ENCODE peak calls at places on chromosomes 5 and 9, in ten cellular contexts. X is CD8-positive, alpha-beta T cell; W is thyroid gland; S is esophagus squamous epithelium; J is tibial nerve; E is lower leg skin; F is fibroblast of lung; L is HCT116; C is WERI-Rb-1; P is nephron progenitor cell. A is an unnamed sample.

GRCh38 chr5:7628248-7628647 is 222.7 kb downstream of the CFAP90 start:
- DNase-seq in X (no peak), W (no peak), S (no peak), J (no peak), E (no peak), F (no peak), L (no peak), C (no peak), P (no peak), A (no peak)

GRCh38 chr5:83767409-83767992 is 46.8 kb upstream of the HAPLN1 start:
- DNase-seq in X (no peak), W (no peak), S (no peak), J (no peak), E (no peak), F (peak; percentile 6), L (peak; percentile 19), C (no peak), P (no peak), A (no peak)

GRCh38 chr5:122253794-122254193 is 58.2 kb upstream of the SNCAIP start:
- DNase-seq in X (no peak), W (no peak), S (no peak), J (no peak), E (no peak), F (no peak), L (no peak), C (no peak), P (no peak), A (no peak)

GRCh38 chr5:69024241-69024651 is 69.6 kb upstream of the SLC30A5 start:
- DNase-seq in X (no peak), W (no peak), S (no peak), J (no peak), E (no peak), F (peak; percentile 19), L (peak; percentile 70), C (peak; percentile 43), P (no peak), A (no peak)

GRCh38 chr5:96331210-96331609 is 101.8 kb downstream of the PCSK1 start:
- DNase-seq in X (no peak), W (no peak), S (no peak), J (peak; percentile 43), E (no peak), F (peak; percentile 43), L (no peak), C (no peak), P (no peak), A (no peak)

GRCh38 chr5:28896949-28897348 is 1858.6 kb upstream of the CDH9 start:
- DNase-seq in X (no peak), W (no peak), S (no peak), J (no peak), E (no peak), F (no peak), L (no peak), C (no peak), P (no peak), A (no peak)

GRCh38 chr5:73357576-73357975 is 91.0 kb downstream of the FOXD1 start:
- DNase-seq in X (no peak), W (no peak), S (no peak), J (no peak), E (no peak), F (no peak), L (no peak), C (peak; percentile 87), P (no peak), A (no peak)

GRCh38 chr5:134784241-134784920 is 25.8 kb downstream of the DDX46 start:
- DNase-seq in X (no peak), W (no peak), S (no peak), J (no peak), E (no peak), F (no peak), L (no peak), C (no peak), P (no peak), A (no peak)

GRCh38 chr5:1003296-1003937 is 5.2 kb upstream of the NKD2 start:
- DNase-seq in X (no peak), W (peak; percentile 20), S (no peak), J (peak; percentile 34), E (peak; percentile 68), F (peak; percentile 34), L (peak; percentile 76), C (peak; percentile 8), P (no peak), A (no peak)

GRCh38 chr9:30058463-30058862 is 2326.0 kb upstream of the ACO1 start:
- DNase-seq in X (no peak), W (no peak), S (no peak), J (no peak), E (no peak), F (no peak), L (no peak), C (no peak), P (no peak), A (no peak)

GRCh38 chr9:125043631-125044030 is 99.7 kb downstream of the SCAI start:
- DNase-seq in X (no peak), W (no peak), S (no peak), J (no peak), E (no peak), F (no peak), L (no peak), C (no peak), P (no peak), A (no peak)

GRCh38 chr5:68396722-68397121 is 181.2 kb downstream of the PIK3R1 start:
- DNase-seq in X (no peak), W (no peak), S (no peak), J (no peak), E (no peak), F (no peak), L (no peak), C (peak; percentile 73), P (no peak), A (no peak)

DNA sequence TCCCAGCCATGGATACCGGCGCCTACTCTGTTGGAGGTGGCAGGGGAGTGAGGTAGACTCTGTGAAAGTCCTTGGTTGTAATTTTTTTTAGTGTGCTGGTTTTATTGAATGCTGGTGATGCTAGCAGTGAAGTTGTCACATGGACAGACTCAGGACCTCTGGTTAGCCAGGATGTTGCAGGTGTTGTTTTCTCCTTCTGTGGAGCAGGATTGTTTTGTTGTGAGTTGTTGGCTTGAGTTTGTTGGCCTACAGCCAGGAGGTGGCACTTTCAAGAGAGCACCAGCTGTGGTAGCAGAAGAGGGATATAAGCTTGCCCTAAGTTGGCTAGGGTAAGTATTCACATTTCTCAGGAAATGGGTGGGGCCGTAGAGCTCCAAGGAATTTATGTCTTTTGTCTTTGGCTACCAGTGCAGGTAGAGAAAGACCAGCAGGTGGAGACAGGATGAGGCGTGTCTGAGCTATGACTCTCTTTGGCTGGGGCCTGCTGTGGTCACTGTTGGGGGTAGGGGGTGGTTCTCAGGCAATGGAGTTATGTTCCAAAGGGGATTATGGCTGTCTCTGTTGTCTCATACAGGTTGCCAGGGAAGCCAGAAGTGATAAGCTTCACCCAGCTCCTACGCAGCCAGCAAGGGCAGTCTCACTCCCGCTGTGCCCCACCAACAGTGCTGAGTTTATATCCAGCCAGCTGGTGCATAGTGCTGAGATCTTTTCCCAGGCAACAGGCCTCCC is 248.7 kb downstream of the TAF11L14 start:
- DNase-seq in X (no peak), W (no peak), S (no peak), J (no peak), E (no peak), F (no peak), L (no peak), C (peak; percentile 44), P (no peak), A (no peak)
- TF ChIP-seq CTCF in X (no peak), W (no peak), S (no peak), J (no peak), E (no peak), F (no peak), L (no peak), C (peak; percentile 11), P (no peak), A (no peak)

DNA sequence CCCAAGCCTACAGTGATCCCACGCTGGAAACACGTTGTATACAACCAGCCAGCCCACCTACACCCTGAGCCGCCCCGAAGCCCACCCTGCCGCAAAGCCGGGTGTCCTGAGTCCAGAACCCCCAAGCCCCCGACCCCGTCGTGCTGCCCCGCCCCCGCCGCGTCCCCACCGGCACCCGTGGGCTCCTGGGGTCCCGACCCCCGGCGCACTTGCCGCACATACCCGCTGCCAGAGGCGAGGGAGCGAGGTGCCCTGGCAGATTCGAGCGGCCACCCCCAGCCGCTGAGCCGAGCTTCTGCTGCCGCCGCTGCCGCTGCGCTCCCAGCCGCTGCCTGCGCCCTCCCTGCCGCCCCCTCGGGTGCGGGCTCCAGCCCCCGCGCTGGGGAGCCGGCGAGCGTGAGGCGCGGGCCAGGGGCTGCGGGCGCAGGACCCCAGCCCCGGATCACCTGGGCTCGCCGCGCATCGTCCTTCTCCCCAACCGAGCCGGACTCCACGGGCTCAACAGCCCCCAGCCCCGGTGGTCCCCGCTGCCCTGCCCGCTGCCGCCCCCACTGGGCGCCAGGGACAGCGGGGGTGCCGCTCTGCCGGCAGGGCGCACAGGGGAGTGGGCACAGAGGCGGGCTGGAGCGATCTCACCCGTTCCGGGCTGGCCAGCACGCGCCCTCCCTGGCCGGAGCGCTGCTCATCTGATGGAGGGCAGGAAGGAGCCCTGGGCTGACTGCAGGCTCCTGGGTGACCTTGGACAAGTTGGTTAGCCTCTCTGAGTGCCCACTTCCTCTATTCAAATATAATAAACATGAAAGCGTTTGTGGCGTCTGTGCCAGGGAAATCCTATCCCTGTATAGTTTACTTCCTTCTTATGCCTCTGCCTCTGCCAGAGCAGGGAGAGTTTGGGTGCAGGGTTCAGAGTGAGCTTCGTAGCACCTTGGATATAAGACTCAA is at the start of gene HTR4:
- DNase-seq in X (no peak), W (no peak), S (no peak), J (no peak), E (no peak), F (no peak), L (no peak), C (no peak), P (peak; percentile 51), A (no peak)
- TF ChIP-seq CTCF in X (no peak), W (no peak), S (no peak), J (no peak), E (no peak), F (no peak), L (no peak), C (no peak), P (no peak), A (no peak)

GRCh38 chr9:111803924-111804323 is 9.2 kb upstream of the SHOC1 start:
- DNase-seq in X (no peak), W (no peak), S (no peak), J (no peak), E (no peak), F (no peak), L (no peak), C (no peak), P (no peak), A (no peak)
- TF ChIP-seq CTCF in X (no peak), W (no peak), S (no peak), J (no peak), E (no peak), F (no peak), L (no peak), C (no peak), P (no peak), A (no peak)

GRCh38 chr9:96874947-96875459 is 20.7 kb upstream of the ZNF782 start:
- DNase-seq in X (peak; percentile 14), W (peak; percentile 58), S (no peak), J (no peak), E (no peak), F (peak; percentile 58), L (peak; percentile 51), C (no peak), P (no peak), A (no peak)
- TF ChIP-seq CTCF in X (no peak), W (no peak), S (no peak), J (no peak), E (no peak), F (no peak), L (no peak), C (no peak), P (no peak), A (no peak)

GRCh38 chr9:26152350-26152749 is 474.1 kb upstream of the TUSC1 start:
- DNase-seq in X (no peak), W (no peak), S (no peak), J (no peak), E (no peak), F (no peak), L (no peak), C (no peak), P (no peak), A (no peak)
- TF ChIP-seq CTCF in X (no peak), W (no peak), S (no peak), J (no peak), E (no peak), F (no peak), L (no peak), C (no peak), P (no peak), A (no peak)